ENCODE peak calls at places on chromosomes 11 and 22, in nine cellular contexts. One of them, this sample, is unnamed.

GRCh38 chr11:134330611-134331564 is 900 bp upstream of the GLB1L2 start:
- DNase-seq in AG04450: no peak
- DNase-seq in OCI-LY7: no peak
- DNase-seq in pancreas: no peak
- DNase-seq in fibroblast of lung: no peak
- DNase-seq in activated T-helper 1 cell treated with anti-CD3 and anti-CD28 coated beads, Interleukin-12 subunit alpha, Interleukin-12 subunit beta, Interleukin-2, Interleukin-4 antibody, amounts not matched to agents 30 ng/mL and 10 ng/mL and 1 ng/mL, durations not matched to agents 14 hours and 24 hours and 36 hours: no peak
- DNase-seq in HFF-Myc: no peak
- DNase-seq in GM12891: no peak
- DNase-seq in HTR-8/SVneo: no peak
- DNase-seq in this sample: no peak

GRCh38 chr11:64081663-64082442 is 46.1 kb downstream of the FLRT1 start:
- DNase-seq in AG04450: no peak
- DNase-seq in OCI-LY7: no peak
- DNase-seq in pancreas: peak; percentile 70
- DNase-seq in fibroblast of lung: no peak
- DNase-seq in activated T-helper 1 cell treated with anti-CD3 and anti-CD28 coated beads, Interleukin-12 subunit alpha, Interleukin-12 subunit beta, Interleukin-2, Interleukin-4 antibody, amounts not matched to agents 30 ng/mL and 10 ng/mL and 1 ng/mL, durations not matched to agents 14 hours and 24 hours and 36 hours: no peak
- DNase-seq in HFF-Myc: no peak
- DNase-seq in GM12891: no peak
- DNase-seq in HTR-8/SVneo: no peak
- DNase-seq in this sample: no peak

GRCh38 chr11:89203814-89204213 is 26.1 kb downstream of the TYR start:
- DNase-seq in AG04450: no peak
- DNase-seq in OCI-LY7: no peak
- DNase-seq in pancreas: no peak
- DNase-seq in fibroblast of lung: no peak
- DNase-seq in activated T-helper 1 cell treated with anti-CD3 and anti-CD28 coated beads, Interleukin-12 subunit alpha, Interleukin-12 subunit beta, Interleukin-2, Interleukin-4 antibody, amounts not matched to agents 30 ng/mL and 10 ng/mL and 1 ng/mL, durations not matched to agents 14 hours and 24 hours and 36 hours: no peak
- DNase-seq in HFF-Myc: no peak
- DNase-seq in GM12891: no peak
- DNase-seq in HTR-8/SVneo: no peak
- DNase-seq in this sample: no peak

GRCh38 chr11:81497202-81497804 is 1236.4 kb downstream of the FAM181B start:
- DNase-seq in AG04450: peak; percentile 1
- DNase-seq in OCI-LY7: peak; percentile 40
- DNase-seq in pancreas: no peak
- DNase-seq in fibroblast of lung: peak; percentile 6
- DNase-seq in activated T-helper 1 cell treated with anti-CD3 and anti-CD28 coated beads, Interleukin-12 subunit alpha, Interleukin-12 subunit beta, Interleukin-2, Interleukin-4 antibody, amounts not matched to agents 30 ng/mL and 10 ng/mL and 1 ng/mL, durations not matched to agents 14 hours and 24 hours and 36 hours: no peak
- DNase-seq in HFF-Myc: peak; percentile 0
- DNase-seq in GM12891: no peak
- DNase-seq in HTR-8/SVneo: peak; percentile 2
- DNase-seq in this sample: no peak

GRCh38 chr22:28953399-28953798 is 70.0 kb downstream of the ZNRF3 start:
- DNase-seq in AG04450: no peak
- DNase-seq in OCI-LY7: no peak
- DNase-seq in pancreas: no peak
- DNase-seq in fibroblast of lung: no peak
- DNase-seq in activated T-helper 1 cell treated with anti-CD3 and anti-CD28 coated beads, Interleukin-12 subunit alpha, Interleukin-12 subunit beta, Interleukin-2, Interleukin-4 antibody, amounts not matched to agents 30 ng/mL and 10 ng/mL and 1 ng/mL, durations not matched to agents 14 hours and 24 hours and 36 hours: no peak
- DNase-seq in HFF-Myc: no peak
- DNase-seq in GM12891: no peak
- DNase-seq in HTR-8/SVneo: no peak
- DNase-seq in this sample: no peak

GRCh38 chr11:86089659-86090058 is 20.8 kb upstream of the PICALM start:
- DNase-seq in AG04450: no peak
- DNase-seq in OCI-LY7: no peak
- DNase-seq in pancreas: no peak
- DNase-seq in fibroblast of lung: peak; percentile 79
- DNase-seq in activated T-helper 1 cell treated with anti-CD3 and anti-CD28 coated beads, Interleukin-12 subunit alpha, Interleukin-12 subunit beta, Interleukin-2, Interleukin-4 antibody, amounts not matched to agents 30 ng/mL and 10 ng/mL and 1 ng/mL, durations not matched to agents 14 hours and 24 hours and 36 hours: no peak
- DNase-seq in HFF-Myc: no peak
- DNase-seq in GM12891: no peak
- DNase-seq in HTR-8/SVneo: no peak
- DNase-seq in this sample: no peak

GRCh38 chr11:121249039-121249663 is 43.4 kb upstream of the SC5D start:
- DNase-seq in AG04450: no peak
- DNase-seq in OCI-LY7: peak; percentile 69
- DNase-seq in pancreas: no peak
- DNase-seq in fibroblast of lung: peak; percentile 84
- DNase-seq in activated T-helper 1 cell treated with anti-CD3 and anti-CD28 coated beads, Interleukin-12 subunit alpha, Interleukin-12 subunit beta, Interleukin-2, Interleukin-4 antibody, amounts not matched to agents 30 ng/mL and 10 ng/mL and 1 ng/mL, durations not matched to agents 14 hours and 24 hours and 36 hours: no peak
- DNase-seq in HFF-Myc: no peak
- DNase-seq in GM12891: peak; percentile 26
- DNase-seq in HTR-8/SVneo: peak; percentile 41
- DNase-seq in this sample: no peak

GRCh38 chr22:48262596-48263430 is 1500.4 kb downstream of the TBC1D22A start:
- DNase-seq in AG04450: no peak
- DNase-seq in OCI-LY7: no peak
- DNase-seq in pancreas: no peak
- DNase-seq in fibroblast of lung: no peak
- DNase-seq in activated T-helper 1 cell treated with anti-CD3 and anti-CD28 coated beads, Interleukin-12 subunit alpha, Interleukin-12 subunit beta, Interleukin-2, Interleukin-4 antibody, amounts not matched to agents 30 ng/mL and 10 ng/mL and 1 ng/mL, durations not matched to agents 14 hours and 24 hours and 36 hours: no peak
- DNase-seq in HFF-Myc: no peak
- DNase-seq in GM12891: no peak
- DNase-seq in HTR-8/SVneo: no peak
- DNase-seq in this sample: no peak

GRCh38 chr22:32991353-32992115 is 66.6 kb downstream of the SYN3 start:
- DNase-seq in AG04450: no peak
- DNase-seq in OCI-LY7: no peak
- DNase-seq in pancreas: no peak
- DNase-seq in fibroblast of lung: peak; percentile 12
- DNase-seq in activated T-helper 1 cell treated with anti-CD3 and anti-CD28 coated beads, Interleukin-12 subunit alpha, Interleukin-12 subunit beta, Interleukin-2, Interleukin-4 antibody, amounts not matched to agents 30 ng/mL and 10 ng/mL and 1 ng/mL, durations not matched to agents 14 hours and 24 hours and 36 hours: no peak
- DNase-seq in HFF-Myc: no peak
- DNase-seq in GM12891: no peak
- DNase-seq in HTR-8/SVneo: peak; percentile 10
- DNase-seq in this sample: no peak

GRCh38 chr11:132300283-132300682 is 929.9 kb downstream of the NTM start:
- DNase-seq in AG04450: no peak
- DNase-seq in OCI-LY7: no peak
- DNase-seq in pancreas: no peak
- DNase-seq in fibroblast of lung: no peak
- DNase-seq in activated T-helper 1 cell treated with anti-CD3 and anti-CD28 coated beads, Interleukin-12 subunit alpha, Interleukin-12 subunit beta, Interleukin-2, Interleukin-4 antibody, amounts not matched to agents 30 ng/mL and 10 ng/mL and 1 ng/mL, durations not matched to agents 14 hours and 24 hours and 36 hours: no peak
- DNase-seq in HFF-Myc: no peak
- DNase-seq in GM12891: no peak
- DNase-seq in HTR-8/SVneo: no peak
- DNase-seq in this sample: no peak

This sample was measured in T1000.